ENCODE peak calls at places on chromosomes 11 and 22, in eight cellular contexts. M is RCC 7860; Z is right cardiac atrium; Q is effector memory CD8-positive, alpha-beta T cell; K is HEK293T; G is mucosa of descending colon; N is hypothalamus; J is spleen. T is an unnamed sample.

GRCh38 chr22:32650553-32651345 is 150.8 kb upstream of the TIMP3 start:
- DNase-seq in J (no peak), N (no peak), G (no peak), Q (no peak), K (no peak), Z (no peak), M (no peak), T (no peak)

GRCh38 chr11:26014456-26015115 is 317.3 kb upstream of the ANO3 start:
- DNase-seq in J (no peak), K (no peak), N (no peak), Z (no peak), G (no peak), M (no peak), Q (no peak), T (no peak)

GRCh38 chr11:45885274-45885920 is at the start of gene MAPK8IP1:
- DNase-seq in M (no peak), Q (peak; percentile 41), G (peak; percentile 61), J (peak; percentile 88), Z (peak; percentile 83), K (peak; percentile 88), N (peak; percentile 45), T (no peak)

GRCh38 chr11:76194872-76195668 is 11.2 kb downstream of the WNT11 start:
- DNase-seq in K (no peak), Q (no peak), M (no peak), J (no peak), Z (peak; percentile 40), G (no peak), N (no peak), T (no peak)

GRCh38 chr11:110424775-110425444 is 4.8 kb upstream of the FDX1 start:
- DNase-seq in G (no peak), J (no peak), N (no peak), Z (no peak), K (no peak), M (no peak), Q (no peak), T (no peak)

GRCh38 chr11:109939176-109939810 is 153.9 kb upstream of the ZC3H12C start:
- DNase-seq in K (peak; percentile 52), G (peak; percentile 59), Z (no peak), M (peak; percentile 66), N (peak; percentile 30), Q (no peak), J (no peak), T (peak; percentile 68)

GRCh38 chr11:74138021-74138420 is 32.8 kb downstream of the C2CD3 start:
- DNase-seq in N (no peak), M (peak; percentile 36), J (no peak), Z (no peak), G (no peak), Q (no peak), K (no peak), T (no peak)

GRCh38 chr11:2698386-2699184 is 1.2 kb downstream of the KCNQ1OT1 start:
- DNase-seq in K (no peak), Q (no peak), M (no peak), J (peak; percentile 24), Z (no peak), N (no peak), G (no peak), T (no peak)

GRCh38 chr11:85539029-85539689 is 88.0 kb downstream of the DLG2 start:
- DNase-seq in J (no peak), G (no peak), M (no peak), Z (no peak), N (no peak), Q (no peak), K (no peak), T (no peak)

GRCh38 chr22:35392357-35392756 is 7.6 kb upstream of the MCM5 start:
- DNase-seq in J (no peak), M (no peak), G (peak; percentile 58), Z (no peak), Q (no peak), K (no peak), N (no peak), T (no peak)

GRCh38 chr22:30382340-30382739 is 4.9 kb downstream of the RNF215 start:
- DNase-seq in M (no peak), N (no peak), K (no peak), J (no peak), Q (no peak), Z (no peak), G (no peak), T (no peak)

GRCh38 chr11:34379081-34379480 is 21.3 kb upstream of the ABTB2 start:
- DNase-seq in M (peak; percentile 66), J (no peak), K (no peak), N (no peak), Z (no peak), G (no peak), Q (no peak), T (peak; percentile 36)

GRCh38 chr22:17920145-17920605 is 104.2 kb downstream of the MICAL3 start:
- DNase-seq in N (no peak), K (peak; percentile 38), Z (peak; percentile 86), Q (no peak), G (peak; percentile 78), M (peak; percentile 61), J (peak; percentile 81), T (no peak)